ENCODE peak calls at places on chromosomes 2 and 18, in seven cellular contexts. U is GM23248; X is heart left ventricle; Q is adipocyte; G is uterus; E is CD4-positive, alpha-beta memory T cell; Y is fibroblast of lung. S is an unnamed sample.

GRCh38 chr2:101238930-101239759 is 13.5 kb upstream of the CNOT11 start:
- DNase-seq in E (no peak), G (no peak), Y (no peak), X (no peak), Q (no peak), U (no peak), S (no peak)

GRCh38 chr18:39752351-39752750 is 2186.8 kb upstream of the CELF4 start:
- DNase-seq in G (no peak), Q (no peak), E (no peak), Y (no peak), X (no peak), U (no peak), S (no peak)

GRCh38 chr2:101679037-101679726 is 18.3 kb upstream of the MAP4K4 start:
- DNase-seq in E (no peak), Q (peak; percentile 15), G (no peak), U (peak; percentile 79), Y (peak; percentile 86), X (no peak), S (no peak)

GRCh38 chr2:4258563-4258962 is 555.2 kb downstream of the DCDC2C start:
- DNase-seq in X (no peak), G (no peak), Q (no peak), Y (peak; percentile 76), U (no peak), E (no peak), S (peak; percentile 83)

GRCh38 chr2:60641866-60642788 is 88.7 kb upstream of the BCL11A start:
- DNase-seq in E (no peak), Q (peak; percentile 77), X (no peak), Y (peak; percentile 66), G (no peak), U (peak; percentile 78), S (peak; percentile 74)

GRCh38 chr2:205078762-205079161 is 533.5 kb downstream of the PARD3B start:
- DNase-seq in Q (no peak), E (no peak), G (no peak), X (no peak), U (no peak), Y (no peak), S (no peak)

GRCh38 chr2:221726894-221727513 is 154.9 kb upstream of the EPHA4 start:
- DNase-seq in Q (no peak), G (no peak), X (no peak), E (no peak), Y (no peak), U (no peak), S (no peak)

GRCh38 chr2:3208591-3208990 is 169.0 kb downstream of the EIPR1 start:
- DNase-seq in X (no peak), U (no peak), Q (no peak), E (no peak), Y (no peak), G (no peak), S (no peak)

GRCh38 chr2:173957517-173957916 is 7.7 kb downstream of the SP3 start:
- DNase-seq in Y (peak; percentile 26), U (no peak), X (no peak), Q (peak; percentile 57), E (no peak), G (no peak), S (no peak)

GRCh38 chr2:228798931-228799588 is 472.0 kb downstream of the PID1 start:
- DNase-seq in Y (no peak), U (no peak), G (peak; percentile 18), E (no peak), Q (no peak), X (no peak), S (no peak)

GRCh38 chr18:47898055-47898454 is 32.4 kb downstream of the SMAD2 start:
- DNase-seq in E (no peak), Y (no peak), Q (no peak), U (peak; percentile 6), X (no peak), G (no peak), S (no peak)

GRCh38 chr2:3492951-3493609 is 26.3 kb downstream of the ADI1 start:
- DNase-seq in E (no peak), Q (peak; percentile 89), X (no peak), Y (peak; percentile 98), G (peak; percentile 88), U (peak; percentile 70), S (no peak)

GRCh38 chr2:206245178-206245778 is 29.2 kb upstream of the ZDBF2 start:
- DNase-seq in Q (no peak), Y (no peak), G (no peak), U (no peak), X (no peak), E (no peak), S (no peak)

GRCh38 chr2:217653240-217653639 is 349.6 kb downstream of the TNS1 start:
- DNase-seq in Y (peak; percentile 72), G (peak; percentile 86), U (peak; percentile 98), X (no peak), Q (peak; percentile 93), E (no peak), S (no peak)

GRCh38 chr2:130154773-130155765 is 10.2 kb upstream of the CCDC74B start:
- DNase-seq in G (no peak), U (no peak), X (no peak), Y (no peak), Q (no peak), E (no peak), S (no peak)

GRCh38 chr2:96353032-96353561 is 17.5 kb downstream of the NCAPH start:
- DNase-seq in X (peak; percentile 69), Q (peak; percentile 62), U (peak; percentile 89), E (no peak), Y (no peak), G (peak; percentile 68), S (peak; percentile 78)

GRCh38 chr18:79395761-79396404 is at the start of gene NFATC1:
- DNase-seq in X (peak; percentile 91), U (peak; percentile 92), G (peak; percentile 91), E (peak; percentile 91), Q (peak; percentile 86), Y (peak; percentile 52), S (peak; percentile 66)

GRCh38 chr2:20129320-20130274 is 78.2 kb upstream of the LAPTM4A start:
- DNase-seq in E (no peak), Q (no peak), Y (no peak), X (no peak), U (no peak), G (no peak), S (no peak)

GRCh38 chr2:27208486-27209050 is 3.3 kb upstream of the ATRAID start:
- DNase-seq in Y (no peak), G (no peak), E (no peak), X (no peak), U (no peak), Q (no peak), S (no peak)

GRCh38 chr2:215530191-215530968 is 94.5 kb upstream of the FN1 start:
- DNase-seq in Q (no peak), X (no peak), Y (peak; percentile 52), U (peak; percentile 60), E (no peak), G (no peak), S (no peak)

GRCh38 chr2:239110595-239111048 is 262.7 kb downstream of the TWIST2 start:
- DNase-seq in X (no peak), Y (peak; percentile 29), Q (no peak), G (peak; percentile 48), U (no peak), E (no peak), S (no peak)

GRCh38 chr2:102439065-102439695 is 16.2 kb downstream of the IL18RAP start:
- DNase-seq in G (no peak), X (no peak), U (peak; percentile 78), E (no peak), Q (no peak), Y (peak; percentile 71), S (no peak)

GRCh38 chr18:56890632-56891031 is 239.5 kb downstream of the WDR7 start:
- DNase-seq in Y (peak; percentile 79), E (no peak), G (no peak), U (peak; percentile 87), Q (peak; percentile 77), X (no peak), S (peak; percentile 13)

GRCh38 chr2:225566798-225567197 is 167.3 kb downstream of the NYAP2 start:
- DNase-seq in X (no peak), G (no peak), E (no peak), U (peak; percentile 3), Y (no peak), Q (peak; percentile 16), S (no peak)

GRCh38 chr18:62637403-62637802 is 77.9 kb upstream of the PHLPP1 start:
- DNase-seq in E (no peak), Y (no peak), G (no peak), U (peak; percentile 30), Q (no peak), X (no peak), S (no peak)

GRCh38 chr18:62631173-62631572 is 84.2 kb upstream of the PHLPP1 start:
- DNase-seq in Q (no peak), E (no peak), U (no peak), G (no peak), Y (no peak), X (no peak), S (no peak)

GRCh38 chr18:62632788-62633455 is 82.4 kb upstream of the PHLPP1 start:
- DNase-seq in Q (no peak), U (peak; percentile 46), G (no peak), E (no peak), X (no peak), Y (no peak), S (no peak)

GRCh38 chr18:62634991-62635630 is 80.2 kb upstream of the PHLPP1 start:
- DNase-seq in G (no peak), Q (no peak), U (peak; percentile 27), E (no peak), Y (no peak), X (no peak), S (no peak)

GRCh38 chr18:62634471-62634870 is 80.9 kb upstream of the PHLPP1 start:
- DNase-seq in Q (no peak), G (no peak), Y (no peak), E (no peak), X (no peak), U (peak; percentile 81), S (no peak)
- H3K4me1 ChIP-seq in Q (peaks cover 25% of the 10 kb centered on the region), G (no peaks in the 10 kb centered on the region), Y (no peaks in the 10 kb centered on the region), E (no peaks in the 10 kb centered on the region), X (no peaks in the 10 kb centered on the region), U (peaks cover 37% of the 10 kb centered on the region), S (no peaks in the 10 kb centered on the region)

GRCh38 chr2:150474326-150475074 is 13.0 kb downstream of the RND3 start:
- DNase-seq in E (no peak), X (no peak), G (no peak), Y (peak; percentile 37), U (peak; percentile 41), Q (no peak), S (no peak)
- H3K4me1 ChIP-seq in E (no peaks in the 10 kb centered on the region), X (peaks cover 74% of the 10 kb centered on the region), G (peaks cover 10% of the 10 kb centered on the region), Y (peaks cover 49% of the 10 kb centered on the region), U (peaks cover 98% of the 10 kb centered on the region), Q (peaks cover 90% of the 10 kb centered on the region), S (peaks cover 20% of the 10 kb centered on the region)

DNA sequence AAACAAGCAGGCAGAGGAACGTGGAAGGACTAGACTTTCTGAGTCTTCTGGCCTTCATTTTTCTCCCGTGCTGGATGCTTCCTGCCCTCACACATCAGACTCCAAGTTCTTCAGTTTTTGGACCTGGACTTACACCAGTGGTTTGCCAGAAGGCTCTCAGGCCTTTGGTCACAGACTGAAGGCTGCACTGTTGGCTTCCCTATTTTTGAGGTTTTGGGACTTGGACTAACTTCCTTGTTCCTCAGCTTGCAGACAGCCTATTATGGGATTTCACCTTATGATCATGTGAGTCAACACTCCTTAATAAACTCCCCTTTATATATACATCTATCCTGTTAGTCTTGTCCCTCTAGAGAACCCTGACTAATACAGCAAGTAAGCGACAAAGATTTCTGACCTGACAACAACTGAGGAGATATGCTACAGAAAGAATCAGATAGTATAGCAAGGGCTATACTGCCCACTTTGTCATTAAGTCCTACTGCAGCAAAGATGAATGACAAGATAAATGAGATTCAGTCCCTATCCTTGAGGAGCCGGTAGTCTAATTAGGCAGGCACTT is 7.2 kb downstream of the CDC42EP3 start:
- DNase-seq in G (no peak), Q (no peak), U (no peak), Y (no peak), E (no peak), X (no peak), S (no peak)
- H3K4me1 ChIP-seq in G (peaks cover 8% of the 10 kb centered on the region), Q (peaks cover 33% of the 10 kb centered on the region), U (peaks cover 69% of the 10 kb centered on the region), Y (peaks cover 5% of the 10 kb centered on the region), E (peaks cover 98% of the 10 kb centered on the region), X (peaks cover 76% of the 10 kb centered on the region), S (peaks cover 36% of the 10 kb centered on the region)

GRCh38 chr2:108633379-108633778 is 85.9 kb upstream of the RANBP2 start:
- DNase-seq in Y (peak; percentile 59), U (no peak), Q (no peak), E (no peak), X (no peak), G (no peak), S (no peak)
- H3K4me1 ChIP-seq in Y (peaks cover 29% of the 10 kb centered on the region), U (peaks cover 26% of the 10 kb centered on the region), Q (peaks cover 62% of the 10 kb centered on the region), E (peaks cover 92% of the 10 kb centered on the region), X (peaks cover 49% of the 10 kb centered on the region), G (no peaks in the 10 kb centered on the region), S (peaks cover 20% of the 10 kb centered on the region)